ENCODE peak calls at places on chromosomes 6 and 20, in eight cellular contexts. D is neural progenitor cell, B is left ventricle myocardium inferior, P is cardiac muscle cell, T is choroid plexus epithelial cell, J is dorsolateral prefrontal cortex, E is endodermal cell, W is astrocyte of the spinal cord. M is an unnamed sample.

GRCh38 chr6:169953686-169954085 is 202.3 kb downstream of the ERMARD start:
- DNase-seq in D (no peak), B (no peak), P (no peak), T (no peak), J (no peak), E (no peak), W (no peak), M (no peak)

GRCh38 chr6:7974932-7975763 is 64.6 kb upstream of the TXNDC5 start:
- DNase-seq in D (no peak), B (peak; percentile 84), P (no peak), T (peak; percentile 90), J (peak; percentile 86), E (peak; percentile 58), W (peak; percentile 89), M (peak; percentile 100)

GRCh38 chr20:55174635-55175034 is 699.2 kb downstream of the DOK5 start:
- DNase-seq in D (no peak), B (no peak), P (no peak), T (no peak), J (no peak), E (no peak), W (no peak), M (no peak)

GRCh38 chr20:63641146-63641791 is 12.0 kb downstream of the STMN3 start:
- DNase-seq in D (no peak), B (no peak), P (no peak), T (peak; percentile 50), J (no peak), E (no peak), W (peak; percentile 36), M (no peak)

GRCh38 chr6:38306915-38307314 is 332.8 kb downstream of the BTBD9 start:
- DNase-seq in D (no peak), B (no peak), P (no peak), T (peak; percentile 28), J (no peak), E (no peak), W (no peak), M (peak; percentile 9)

GRCh38 chr20:56143759-56144158 is 104.8 kb upstream of the MC3R start:
- DNase-seq in D (no peak), B (no peak), P (no peak), T (no peak), J (no peak), E (no peak), W (no peak), M (no peak)

GRCh38 chr6:152355166-152355565 is 282.0 kb downstream of the SYNE1 start:
- DNase-seq in D (peak; percentile 23), B (no peak), P (no peak), T (no peak), J (no peak), E (no peak), W (no peak), M (no peak)

GRCh38 chr6:116047173-116047933 is 13.3 kb downstream of the FRK start:
- DNase-seq in D (no peak), B (no peak), P (no peak), T (peak; percentile 24), J (no peak), E (no peak), W (peak; percentile 9), M (no peak)

GRCh38 chr20:36470482-36471062 is 70.7 kb upstream of the MYL9 start:
- DNase-seq in D (no peak), B (no peak), P (no peak), T (no peak), J (no peak), E (no peak), W (no peak), M (no peak)

GRCh38 chr6:77740380-77740779 is 87.5 kb downstream of the MEI4 start:
- DNase-seq in D (no peak), B (no peak), P (no peak), T (peak; percentile 67), J (no peak), E (no peak), W (peak; percentile 26), M (peak; percentile 33)
- TF ChIP-seq CTCF in D (peak; percentile 44), B (peak; percentile 53), P (peak; percentile 24), T (peak; percentile 54), J (peak; percentile 53), E (peak; percentile 72), W (peak; percentile 30), M (peak; percentile 39)

GRCh38 chr6:156450421-156450820 is 326.8 kb upstream of the ARID1B start:
- DNase-seq in D (no peak), B (no peak), P (no peak), T (no peak), J (no peak), E (no peak), W (no peak), M (no peak)

GRCh38 chr6:156451726-156452125 is 325.5 kb upstream of the ARID1B start:
- DNase-seq in D (no peak), B (no peak), P (no peak), T (no peak), J (no peak), E (no peak), W (no peak), M (no peak)

GRCh38 chr6:156451088-156451487 is 326.1 kb upstream of the ARID1B start:
- DNase-seq in D (no peak), B (no peak), P (no peak), T (no peak), J (no peak), E (no peak), W (no peak), M (no peak)

GRCh38 chr6:156449569-156449968 is 327.6 kb upstream of the ARID1B start:
- DNase-seq in D (no peak), B (no peak), P (no peak), T (no peak), J (no peak), E (no peak), W (no peak), M (no peak)

GRCh38 chr6:156449128-156449527 is 328.1 kb upstream of the ARID1B start:
- DNase-seq in D (no peak), B (no peak), P (no peak), T (no peak), J (no peak), E (no peak), W (no peak), M (no peak)
- H3K4me3 ChIP-seq in D (no peak overlapping the region), B (no peak overlapping the region), P (no peak overlapping the region), T (no peak overlapping the region), J (no peak overlapping the region), E (no peak overlapping the region), W (no peak overlapping the region), M (no peak overlapping the region)

GRCh38 chr6:41747256-41748101 is at the start of gene PGC:
- DNase-seq in D (no peak), B (no peak), P (no peak), T (no peak), J (no peak), E (no peak), W (no peak), M (no peak)
- TF ChIP-seq CTCF in D (no peak), B (no peak), P (no peak), T (no peak), J (no peak), E (no peak), W (no peak), M (no peak)

DNA sequence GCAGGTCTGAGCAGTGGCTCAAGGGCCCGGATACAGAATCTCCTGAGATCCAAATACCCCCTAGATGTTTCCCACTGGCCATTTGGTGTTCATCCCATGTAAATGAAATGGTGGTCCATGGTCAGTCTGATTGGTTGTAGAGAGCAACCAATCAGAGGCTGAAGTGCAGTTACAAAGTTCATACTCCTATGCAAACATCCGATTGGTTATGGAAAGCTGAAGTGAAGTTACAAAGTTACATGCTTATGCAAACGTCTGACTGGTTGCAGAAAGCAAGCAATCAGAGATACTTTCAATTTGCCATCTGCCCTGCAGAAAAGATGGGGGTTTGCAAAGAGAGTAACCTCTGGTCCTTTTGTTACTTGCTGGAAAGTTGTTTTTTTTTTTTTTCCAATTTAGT is 313.6 kb downstream of the CDKAL1 start:
- DNase-seq in D (no peak), B (no peak), P (no peak), T (no peak), J (no peak), E (no peak), W (no peak), M (no peak)
- H3K4me3 ChIP-seq in D (no peak overlapping the region), B (no peak overlapping the region), P (no peak overlapping the region), T (no peak overlapping the region), J (no peak overlapping the region), E (no peak overlapping the region), W (no peak overlapping the region), M (no peak overlapping the region)

GRCh38 chr6:134061440-134061839 is 9.0 kb upstream of the SLC2A12 start:
- DNase-seq in D (no peak), B (peak; percentile 25), P (no peak), T (no peak), J (no peak), E (no peak), W (no peak), M (no peak)

GRCh38 chr6:134063966-134064445 is 11.6 kb upstream of the SLC2A12 start:
- DNase-seq in D (peak; percentile 77), B (peak; percentile 19), P (peak; percentile 68), T (peak; percentile 94), J (peak; percentile 70), E (peak; percentile 90), W (peak; percentile 89), M (peak; percentile 90)

GRCh38 chr6:134064461-134064860 is 12.0 kb upstream of the SLC2A12 start:
- DNase-seq in D (no peak), B (no peak), P (no peak), T (no peak), J (no peak), E (no peak), W (no peak), M (no peak)

GRCh38 chr6:134063121-134063965 is 10.9 kb upstream of the SLC2A12 start:
- DNase-seq in D (peak; percentile 58), B (no peak), P (peak; percentile 11), T (peak; percentile 44), J (no peak), E (peak; percentile 77), W (peak; percentile 52), M (peak; percentile 20)

DNA sequence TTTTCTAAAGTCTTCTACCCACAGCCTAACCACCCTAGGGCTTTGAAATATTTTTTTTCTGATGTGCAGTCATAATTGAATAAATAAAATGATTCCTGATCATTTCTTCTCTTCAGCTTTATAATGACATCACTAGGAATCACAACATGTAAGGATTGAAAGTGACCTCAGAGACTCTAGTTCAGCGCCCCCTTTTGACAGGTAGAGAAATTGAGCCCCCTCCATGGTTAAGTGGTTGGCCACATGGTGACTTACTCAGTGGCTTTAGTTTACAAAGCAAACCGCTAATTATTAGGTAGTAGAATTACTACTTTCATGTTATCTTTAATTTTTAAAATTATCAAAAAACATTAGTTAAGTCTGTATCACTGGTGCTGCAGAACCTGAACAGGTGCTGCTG is 13.3 kb upstream of the SLC2A12 start:
- DNase-seq in D (peak; percentile 52), B (no peak), P (peak; percentile 24), T (peak; percentile 47), J (no peak), E (peak; percentile 65), W (no peak), M (no peak)
- TF ChIP-seq CTCF in D (peak; percentile 61), B (peak; percentile 50), P (peak; percentile 43), T (peak; percentile 47), J (no peak), E (peak; percentile 82), W (peak; percentile 40), M (peak; percentile 16)

DNA sequence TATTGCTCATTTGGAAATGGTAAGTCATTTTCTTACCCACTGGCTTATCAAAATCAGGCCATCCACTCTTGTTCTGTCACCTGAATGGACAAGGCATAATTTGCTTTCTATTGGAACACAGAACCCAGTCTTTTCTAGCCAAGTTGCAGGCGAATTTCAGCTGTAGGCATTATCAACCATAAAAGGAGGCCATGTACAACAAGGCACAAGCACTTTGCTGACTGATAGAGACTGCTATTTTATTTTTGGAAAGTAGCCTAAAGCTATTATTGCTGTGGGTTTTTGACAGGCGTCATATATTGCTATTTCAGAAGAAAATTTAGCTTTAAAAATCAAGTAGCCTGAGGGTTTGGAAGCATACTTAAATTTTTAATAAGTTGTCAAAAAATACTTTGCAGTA is 344.2 kb downstream of the HDGFL1 start:
- DNase-seq in D (no peak), B (no peak), P (peak; percentile 12), T (no peak), J (no peak), E (no peak), W (no peak), M (no peak)
- H3K4me3 ChIP-seq in D (no peak overlapping the region), B (no peak overlapping the region), P (no peak overlapping the region), T (no peak overlapping the region), J (no peak overlapping the region), E (no peak overlapping the region), W (no peak overlapping the region), M (no peak overlapping the region)

M was measured in fibroblast of the aortic adventitia.